ENCODE peak calls at places on chromosome 21, in five cellular contexts. A, I, Q, M and V are unnamed samples.

GRCh38 chr21:33374080-33374873 is 28.9 kb upstream of the IFNGR2 start:
- DNase-seq in I (no peak), M (peak; percentile 35), Q (no peak), A (no peak), V (peak; percentile 51)

GRCh38 chr21:31530918-31531705 is 128.4 kb upstream of the SOD1 start:
- DNase-seq in M (no peak), A (peak; percentile 79), Q (no peak), I (no peak), V (peak; percentile 73)

GRCh38 chr21:45852886-45853400 is 128.6 kb upstream of the COL6A1 start:
- DNase-seq in A (no peak), Q (peak; percentile 63), I (no peak), M (no peak), V (no peak)

GRCh38 chr21:15993951-15994350 is 264.2 kb downstream of the USP25 start:
- DNase-seq in M (no peak), I (no peak), A (no peak), Q (no peak), V (no peak)

GRCh38 chr21:14533555-14534400 is 12.3 kb downstream of the SAMSN1 start:
- DNase-seq in M (no peak), Q (no peak), I (no peak), A (no peak), V (no peak)

GRCh38 chr21:25788677-25789076 is 53.9 kb downstream of the GABPA start:
- DNase-seq in I (no peak), Q (no peak), A (no peak), M (no peak), V (no peak)

GRCh38 chr21:37784591-37785318 is 131.5 kb downstream of the KCNJ6 start:
- DNase-seq in A (no peak), M (no peak), Q (no peak), I (no peak), V (no peak)

GRCh38 chr21:31634993-31635392 is 24.5 kb upstream of the SOD1 start:
- DNase-seq in A (no peak), I (no peak), Q (no peak), M (no peak), V (no peak)

GRCh38 chr21:43323244-43324005 is 103.5 kb downstream of the SIK1 start:
- DNase-seq in M (no peak), I (no peak), A (peak; percentile 95), Q (no peak), V (no peak)

GRCh38 chr21:31456201-31456600 is 112.1 kb upstream of the TIAM1 start:
- DNase-seq in I (no peak), M (no peak), A (no peak), Q (no peak), V (no peak)

GRCh38 chr21:33478858-33479678 is 706 bp downstream of the TMEM50B start:
- DNase-seq in I (no peak), M (peak; percentile 73), A (no peak), Q (no peak), V (peak; percentile 53)

GRCh38 chr21:27261676-27262075 is 294.8 kb upstream of the ADAMTS5 start:
- DNase-seq in I (no peak), A (no peak), Q (no peak), M (no peak), V (no peak)

GRCh38 chr21:46160563-46161179 is 5.3 kb upstream of the FTCD start:
- DNase-seq in A (no peak), I (peak; percentile 58), Q (peak; percentile 60), M (peak; percentile 10), V (no peak)

GRCh38 chr21:44713846-44714245 is 2.5 kb upstream of the TSPEAR start:
- DNase-seq in Q (peak; percentile 27), A (no peak), I (no peak), M (no peak), V (no peak)

GRCh38 chr21:44713130-44713529 is 1.8 kb upstream of the TSPEAR start:
- DNase-seq in Q (peak; percentile 40), M (no peak), A (peak; percentile 39), I (no peak), V (no peak)

GRCh38 chr21:44711327-44712202 is at the start of gene TSPEAR:
- DNase-seq in M (peak; percentile 49), A (peak; percentile 52), I (no peak), Q (peak; percentile 51), V (no peak)

GRCh38 chr21:44710756-44711326 is 531 bp downstream of the TSPEAR start:
- DNase-seq in I (peak; percentile 58), A (peak; percentile 58), Q (peak; percentile 59), M (peak; percentile 30), V (no peak)

GRCh38 chr21:44712203-44713028 is 1.0 kb upstream of the TSPEAR start:
- DNase-seq in A (no peak), M (no peak), I (no peak), Q (peak; percentile 13), V (no peak)
- H3K27me3 ChIP-seq in A (no peaks in the 10 kb centered on the region), M (peaks cover 76% of the 10 kb centered on the region), I (peaks cover 72% of the 10 kb centered on the region), Q (no peaks in the 10 kb centered on the region), V (peaks cover 7% of the 10 kb centered on the region)

GRCh38 chr21:39386194-39386593 is 37.3 kb upstream of the HMGN1 start:
- DNase-seq in I (no peak), A (peak; percentile 80), Q (no peak), M (no peak), V (peak; percentile 24)
- H3K27ac ChIP-seq in I (no peak overlapping the region), A (peak overlapping the region; percentile 23), Q (peak overlapping the region; percentile 6), M (no peak overlapping the region), V (no peak overlapping the region)

GRCh38 chr21:36747114-36747814 is 48.3 kb downstream of the SIM2 start:
- DNase-seq in M (no peak), Q (peak; percentile 54), I (no peak), A (no peak), V (no peak)

GRCh38 chr21:36749935-36750578 is 51.1 kb downstream of the SIM2 start:
- DNase-seq in M (peak; percentile 96), A (no peak), Q (no peak), I (no peak), V (no peak)

GRCh38 chr21:36745459-36745858 is 46.5 kb downstream of the SIM2 start:
- DNase-seq in M (no peak), A (no peak), Q (no peak), I (no peak), V (no peak)

GRCh38 chr21:36750579-36750959 is 51.7 kb downstream of the SIM2 start:
- DNase-seq in M (no peak), A (no peak), I (no peak), Q (no peak), V (no peak)

GRCh38 chr21:36747815-36748381 is 49.0 kb downstream of the SIM2 start:
- DNase-seq in A (peak; percentile 78), Q (no peak), M (peak; percentile 93), I (no peak), V (peak; percentile 35)
- H3K27me3 ChIP-seq in A (no peaks in the 10 kb centered on the region), Q (no peaks in the 10 kb centered on the region), M (peaks cover 40% of the 10 kb centered on the region), I (no peaks in the 10 kb centered on the region), V (peaks cover 4% of the 10 kb centered on the region)

GRCh38 chr21:20396798-20397197 is 601.4 kb upstream of the NCAM2 start:
- DNase-seq in I (no peak), A (peak; percentile 21), M (no peak), Q (no peak), V (no peak)
- H3K27ac ChIP-seq in I (no peak overlapping the region), A (no peak overlapping the region), M (no peak overlapping the region), Q (no peak overlapping the region), V (no peak overlapping the region)